ENCODE peak calls at places on chromosomes 6 and 20, in four cellular contexts. Q is AG04450, D is kidney, C is A549. P is an unnamed sample.

GRCh38 chr6:151716446-151717047 is 90.9 kb upstream of the ESR1 start:
- DNase-seq in Q (no peak), D (peak; percentile 81), C (no peak), P (no peak)

GRCh38 chr6:5121479-5121878 is 36.3 kb downstream of the PPP1R3G start:
- DNase-seq in Q (no peak), D (no peak), C (no peak), P (no peak)

GRCh38 chr20:10131612-10132345 is 86.9 kb upstream of the SNAP25 start:
- DNase-seq in Q (peak; percentile 44), D (peak; percentile 75), C (peak; percentile 37), P (peak; percentile 49)

GRCh38 chr6:150201791-150202329 is 59.0 kb downstream of the PPP1R14C start:
- DNase-seq in Q (no peak), D (peak; percentile 76), C (no peak), P (no peak)

GRCh38 chr20:36466089-36466488 is 75.2 kb upstream of the MYL9 start:
- DNase-seq in Q (no peak), D (no peak), C (no peak), P (no peak)

GRCh38 chr20:53978497-53978896 is 91.9 kb downstream of the BCAS1 start:
- DNase-seq in Q (no peak), D (no peak), C (no peak), P (no peak)

GRCh38 chr6:106823732-106824351 is 150.7 kb downstream of the CD24 start:
- DNase-seq in Q (no peak), D (peak; percentile 84), C (no peak), P (no peak)

GRCh38 chr20:2293486-2293885 is 2.3 kb upstream of the TGM3 start:
- DNase-seq in Q (no peak), D (no peak), C (no peak), P (no peak)

GRCh38 chr6:4179960-4180652 is 44.7 kb upstream of the ECI2 start:
- DNase-seq in Q (no peak), D (no peak), C (no peak), P (no peak)

GRCh38 chr6:117906905-117907599 is at the start of gene SLC35F1:
- DNase-seq in Q (no peak), D (peak; percentile 71), C (peak; percentile 17), P (no peak)

GRCh38 chr6:157464653-157465535 is 83.9 kb downstream of the ZDHHC14 start:
- DNase-seq in Q (no peak), D (no peak), C (no peak), P (no peak)

GRCh38 chr6:13544454-13545186 is 29.8 kb upstream of the SIRT5 start:
- DNase-seq in Q (no peak), D (no peak), C (no peak), P (no peak)

GRCh38 chr6:98764378-98764911 is 69.9 kb upstream of the POU3F2 start:
- DNase-seq in Q (no peak), D (no peak), C (no peak), P (no peak)
- H3K4me3 ChIP-seq in Q (peak overlapping the region; percentile 40), D (peak overlapping the region; percentile 35), C (no peak overlapping the region), P (peak overlapping the region; percentile 25)

GRCh38 chr20:50146214-50146613 is 7.3 kb downstream of the PEDS1 start:
- DNase-seq in Q (no peak), D (no peak), C (no peak), P (no peak)

GRCh38 chr20:50151034-50151743 is 2.3 kb downstream of the PEDS1 start:
- DNase-seq in Q (no peak), D (no peak), C (no peak), P (no peak)

GRCh38 chr20:50152394-50153152 is 950 bp downstream of the PEDS1 start:
- DNase-seq in Q (no peak), D (no peak), C (no peak), P (no peak)

GRCh38 chr20:50146732-50147662 is 6.5 kb downstream of the PEDS1 start:
- DNase-seq in Q (no peak), D (no peak), C (no peak), P (no peak)

DNA sequence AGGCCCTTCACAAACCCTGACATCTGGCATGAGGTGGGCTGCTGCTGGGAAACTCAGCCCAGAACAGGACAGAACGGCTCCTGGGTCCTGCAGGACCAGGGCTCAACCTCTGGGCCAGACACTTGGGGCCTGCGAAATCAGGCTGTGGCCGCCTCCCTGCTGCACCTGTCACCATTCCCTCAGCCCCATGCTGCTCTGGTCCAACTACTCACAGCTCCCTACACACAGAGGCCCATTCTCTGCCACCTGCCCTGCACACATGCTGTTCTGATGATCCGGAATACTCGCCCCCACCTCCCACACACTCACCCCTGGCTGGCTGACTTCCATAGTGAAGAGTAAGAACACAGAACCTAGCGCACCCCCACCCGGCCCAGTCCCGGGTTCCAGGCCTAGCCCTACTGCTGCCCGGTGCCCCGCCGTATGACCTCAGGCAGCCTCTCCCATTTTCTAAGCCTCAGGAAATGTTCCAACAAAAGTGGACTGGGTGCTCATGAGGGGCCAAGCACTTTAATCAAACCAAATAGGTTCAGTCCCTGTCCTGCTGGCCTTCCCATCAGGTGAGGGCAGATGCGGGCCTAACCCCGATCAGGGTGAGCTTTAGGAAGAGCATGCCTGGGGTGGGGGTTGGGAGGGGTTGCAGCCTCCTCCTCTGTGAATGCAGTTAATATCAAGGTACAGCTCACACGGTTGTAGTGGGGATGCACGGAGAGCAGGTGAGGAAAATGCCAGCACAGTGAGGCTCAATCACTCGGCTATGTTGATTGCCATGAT is 3.9 kb downstream of the PEDS1 start:
- DNase-seq in Q (no peak), D (no peak), C (no peak), P (no peak)
- H3K4me3 ChIP-seq in Q (no peak overlapping the region), D (no peak overlapping the region), C (no peak overlapping the region), P (no peak overlapping the region)

GRCh38 chr6:36885461-36886401 is at the start of gene C6orf89:
- DNase-seq in Q (peak; percentile 95), D (peak; percentile 99), C (peak; percentile 75), P (peak; percentile 91)

GRCh38 chr6:36888115-36888643 is 2.4 kb downstream of the C6orf89 start:
- DNase-seq in Q (no peak), D (no peak), C (no peak), P (no peak)

GRCh38 chr6:36888654-36889481 is 3.1 kb downstream of the C6orf89 start:
- DNase-seq in Q (no peak), D (no peak), C (no peak), P (no peak)

GRCh38 chr6:36884610-36885009 is 1.1 kb upstream of the C6orf89 start:
- DNase-seq in Q (no peak), D (no peak), C (no peak), P (no peak)

DNA sequence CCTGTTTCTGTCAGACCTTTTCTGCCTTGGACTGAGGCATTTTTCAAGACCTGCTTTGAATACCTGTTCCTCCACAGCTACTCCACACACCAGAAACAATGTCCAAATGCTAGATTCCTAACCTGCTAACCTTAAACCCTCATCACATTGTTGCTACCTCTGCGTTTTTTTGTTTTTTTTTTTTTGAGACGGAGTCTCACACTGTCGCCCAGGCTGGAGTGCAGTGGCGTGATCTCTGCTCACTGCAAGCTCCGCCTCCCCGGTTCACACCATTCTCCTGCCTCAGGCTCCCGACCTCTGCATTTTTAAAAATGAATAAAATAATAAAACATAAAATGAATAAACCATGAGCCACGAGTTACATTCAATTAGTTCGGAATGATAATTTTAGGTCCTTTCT is 1.2 kb downstream of the C6orf89 start:
- DNase-seq in Q (no peak), D (no peak), C (no peak), P (no peak)
- H3K4me3 ChIP-seq in Q (peak overlapping the region; percentile 85), D (peak overlapping the region; percentile 96), C (peak overlapping the region; percentile 81), P (peak overlapping the region; percentile 76)

DNA sequence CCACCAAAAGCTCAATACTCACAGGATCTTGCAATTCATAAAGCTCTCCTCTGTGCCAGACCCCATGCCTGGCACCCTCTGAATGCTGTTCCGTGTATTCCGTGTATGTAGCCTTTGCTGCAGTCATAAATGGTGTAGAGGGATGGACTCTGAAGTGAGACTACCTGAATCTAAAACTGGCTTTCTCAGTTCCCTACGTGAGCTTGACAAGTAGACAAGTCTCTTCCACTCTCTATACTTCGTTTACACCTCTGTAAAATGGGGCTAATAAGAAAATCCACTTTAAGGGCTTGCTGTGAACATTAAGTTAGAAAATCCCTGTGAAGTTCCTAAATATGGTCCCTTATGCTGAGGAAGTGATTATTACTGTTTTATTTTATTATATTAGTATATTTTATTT is 31.5 kb downstream of the PPP1R16B start:
- DNase-seq in Q (no peak), D (no peak), C (no peak), P (no peak)
- H3K4me3 ChIP-seq in Q (no peak overlapping the region), D (no peak overlapping the region), C (no peak overlapping the region), P (no peak overlapping the region)

DNA sequence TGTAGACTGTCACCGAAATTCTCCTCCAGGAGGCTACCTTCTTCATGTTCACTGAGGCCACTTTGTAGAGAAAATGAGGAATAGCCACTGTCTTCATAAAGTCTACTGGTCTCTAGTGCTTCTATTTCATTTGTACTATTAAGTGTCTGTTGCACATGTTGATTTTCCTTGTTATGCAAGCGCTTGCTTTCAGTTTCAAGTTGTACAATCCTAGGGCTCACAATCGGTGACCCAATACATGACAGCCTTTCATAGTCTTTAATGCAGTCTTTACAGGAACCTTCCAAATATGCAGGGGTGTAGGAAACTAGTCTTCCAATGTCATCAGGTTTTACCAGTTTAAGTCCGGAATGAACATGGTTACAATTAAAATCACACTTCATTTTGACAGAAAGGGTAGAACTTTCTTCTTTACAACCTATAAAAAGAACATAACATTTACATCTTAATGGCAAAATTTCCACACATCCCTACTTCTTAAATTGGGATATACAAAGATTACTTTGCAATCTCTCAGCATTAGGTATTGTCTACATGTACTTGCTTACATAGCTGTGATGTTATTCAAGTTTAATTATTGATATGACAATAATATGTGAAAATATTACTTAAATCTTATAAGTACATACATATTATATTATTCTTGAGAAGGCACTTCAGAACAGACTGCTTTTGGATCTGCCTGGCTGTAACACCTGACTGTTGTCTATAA is 7.5 kb downstream of the FBXO5 start:
- DNase-seq in Q (no peak), D (no peak), C (no peak), P (no peak)
- H3K4me3 ChIP-seq in Q (no peak overlapping the region), D (no peak overlapping the region), C (no peak overlapping the region), P (no peak overlapping the region)

GRCh38 chr6:710601-711571 is 17.9 kb upstream of the EXOC2 start:
- DNase-seq in Q (no peak), D (peak; percentile 88), C (peak; percentile 19), P (peak; percentile 40)

GRCh38 chr6:711925-712324 is 19.0 kb upstream of the EXOC2 start:
- DNase-seq in Q (no peak), D (no peak), C (no peak), P (no peak)

GRCh38 chr6:713351-713750 is 20.4 kb upstream of the EXOC2 start:
- DNase-seq in Q (no peak), D (no peak), C (no peak), P (no peak)

GRCh38 chr6:714100-714499 is 21.2 kb upstream of the EXOC2 start:
- DNase-seq in Q (no peak), D (no peak), C (no peak), P (no peak)

DNA sequence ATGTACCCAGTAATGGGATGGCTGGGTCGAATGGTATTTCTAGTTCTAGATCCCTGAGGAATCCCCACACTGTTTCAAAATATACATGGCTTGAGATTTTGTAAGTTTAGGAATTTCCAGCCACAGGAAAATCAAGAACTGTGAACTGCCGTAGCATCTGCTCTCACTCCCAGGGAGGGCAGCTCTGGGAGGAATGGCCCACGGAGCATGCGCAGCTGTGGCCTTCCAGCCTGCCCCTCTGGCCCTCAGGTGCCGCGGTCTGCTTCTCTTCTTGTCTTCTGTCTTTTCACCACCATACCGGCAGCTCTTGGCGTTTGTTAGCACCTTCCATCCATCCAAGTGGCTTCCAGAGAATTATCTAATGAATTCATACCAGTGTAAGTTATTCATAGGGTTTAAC is 19.9 kb upstream of the EXOC2 start:
- DNase-seq in Q (no peak), D (no peak), C (no peak), P (no peak)
- H3K4me3 ChIP-seq in Q (no peak overlapping the region), D (no peak overlapping the region), C (no peak overlapping the region), P (no peak overlapping the region)